ENCODE peak calls at places on chromosomes 2 and 18, in eight cellular contexts. V is adrenal gland, H is endothelial cell of umbilical vein, F is breast epithelium, A is lower leg skin, Y is H54, S is thyroid gland, D is NB4. P is an unnamed sample.
A peak's percentile ranks its signal among the peaks of the same experiment; 100 is the strongest.

GRCh38 chr2:58539973-58540372 is 298.8 kb upstream of the FANCL start:
- DNase-seq in V (no peak), H (no peak), F (no peak), A (no peak), Y (no peak), S (no peak), D (no peak), P (no peak)

GRCh38 chr2:207131634-207132418 is 33.9 kb downstream of the KLF7 start:
- DNase-seq in V (no peak), H (peak; percentile 71), F (no peak), A (no peak), Y (no peak), S (no peak), D (no peak), P (no peak)

GRCh38 chr2:187547353-187547979 is 6.8 kb downstream of the TFPI start:
- DNase-seq in V (peak; percentile 44), H (peak; percentile 91), F (no peak), A (no peak), Y (peak; percentile 28), S (no peak), D (peak; percentile 68), P (no peak)

GRCh38 chr2:64609229-64609994 is 44.3 kb downstream of the SERTAD2 start:
- DNase-seq in V (peak; percentile 63), H (peak; percentile 31), F (no peak), A (no peak), Y (no peak), S (peak; percentile 56), D (peak; percentile 76), P (no peak)

GRCh38 chr2:240095556-240096523 is 40.3 kb downstream of the COPS9 start:
- DNase-seq in V (no peak), H (no peak), F (no peak), A (no peak), Y (no peak), S (no peak), D (no peak), P (no peak)

GRCh38 chr18:9135081-9135911 is 1.3 kb upstream of the ANKRD12 start:
- DNase-seq in V (no peak), H (peak; percentile 19), F (no peak), A (no peak), Y (no peak), S (no peak), D (no peak), P (no peak)

GRCh38 chr2:158300394-158300793 is 156.2 kb downstream of the CCDC148 start:
- DNase-seq in V (no peak), H (no peak), F (no peak), A (no peak), Y (no peak), S (no peak), D (no peak), P (no peak)

GRCh38 chr2:106038598-106039375 is 155.3 kb downstream of the UXS1 start:
- DNase-seq in V (no peak), H (no peak), F (no peak), A (no peak), Y (no peak), S (no peak), D (no peak), P (no peak)

GRCh38 chr2:167509585-167509984 is 621.3 kb downstream of the XIRP2 start:
- DNase-seq in V (no peak), H (peak; percentile 94), F (no peak), A (no peak), Y (peak; percentile 18), S (no peak), D (no peak), P (no peak)

GRCh38 chr18:21747764-21748693 is 7.4 kb downstream of the MIB1 start:
- DNase-seq in V (no peak), H (no peak), F (no peak), A (no peak), Y (no peak), S (no peak), D (no peak), P (no peak)

GRCh38 chr2:226489765-226490164 is 309.9 kb downstream of the IRS1 start:
- DNase-seq in V (no peak), H (no peak), F (no peak), A (no peak), Y (peak; percentile 39), S (no peak), D (no peak), P (no peak)

GRCh38 chr2:217294818-217295217 is 435.0 kb upstream of the TNP1 start:
- DNase-seq in V (no peak), H (no peak), F (no peak), A (no peak), Y (no peak), S (no peak), D (no peak), P (no peak)

GRCh38 chr18:50281295-50281971 is at the start of gene MBD1:
- DNase-seq in V (peak; percentile 98), H (peak; percentile 99), F (peak; percentile 94), A (peak; percentile 99), Y (peak; percentile 75), S (peak; percentile 98), D (peak; percentile 97), P (peak; percentile 98)
- TF ChIP-seq POLR2A in V (peak; percentile 86), H (peak; percentile 89), F (peak; percentile 81), A (no peak), Y (peak; percentile 83), S (peak; percentile 87), D (peak; percentile 77), P (peak; percentile 78)

GRCh38 chr2:45729753-45730512 is 78.5 kb downstream of the PRKCE start:
- DNase-seq in V (no peak), H (peak; percentile 12), F (no peak), A (no peak), Y (peak; percentile 57), S (peak; percentile 16), D (peak; percentile 78), P (no peak)
- TF ChIP-seq POLR2A in V (no peak), H (no peak), F (no peak), A (no peak), Y (no peak), S (no peak), D (no peak), P (no peak)

GRCh38 chr2:2563309-2563860 is 232.3 kb upstream of the MYT1L start:
- DNase-seq in V (no peak), H (no peak), F (no peak), A (peak; percentile 63), Y (no peak), S (no peak), D (no peak), P (no peak)

GRCh38 chr2:2561346-2562095 is 230.4 kb upstream of the MYT1L start:
- DNase-seq in V (no peak), H (no peak), F (no peak), A (peak; percentile 53), Y (no peak), S (no peak), D (no peak), P (no peak)

GRCh38 chr2:2558476-2558875 is 227.4 kb upstream of the MYT1L start:
- DNase-seq in V (no peak), H (no peak), F (no peak), A (peak; percentile 39), Y (no peak), S (no peak), D (no peak), P (no peak)

GRCh38 chr2:2562867-2563266 is 231.8 kb upstream of the MYT1L start:
- DNase-seq in V (no peak), H (no peak), F (no peak), A (peak; percentile 37), Y (no peak), S (no peak), D (no peak), P (no peak)

DNA sequence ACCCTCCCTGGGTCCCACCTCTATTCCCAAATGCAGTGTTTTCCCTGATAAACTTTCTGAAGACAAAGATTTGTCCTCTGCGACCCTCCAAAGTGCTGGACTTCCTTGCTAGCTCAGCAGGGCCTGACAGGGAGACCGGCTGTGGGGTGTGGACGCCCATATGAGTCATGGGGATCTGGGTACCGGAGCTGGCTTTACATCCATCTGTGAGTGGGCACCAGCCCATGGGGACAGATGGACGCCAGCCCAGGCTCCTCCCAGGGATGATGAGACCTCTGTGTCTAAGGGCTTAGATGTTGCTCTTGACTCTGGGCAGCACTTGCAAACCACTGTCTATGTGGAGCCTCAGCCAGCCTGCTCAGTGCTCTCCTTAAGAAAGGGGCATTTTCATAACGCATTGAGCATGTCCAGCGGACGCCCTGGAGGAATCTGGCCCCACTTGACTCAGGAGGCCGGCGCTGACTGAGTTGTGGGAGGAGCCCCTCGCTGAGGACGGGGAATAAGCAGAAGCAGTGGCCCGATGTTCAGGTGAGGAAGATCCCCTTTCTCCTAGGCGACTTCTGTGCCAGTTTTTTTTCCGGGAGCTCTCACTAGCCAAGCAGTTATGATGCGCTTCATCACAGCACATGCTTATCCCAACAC is 229.4 kb upstream of the MYT1L start:
- DNase-seq in V (no peak), H (no peak), F (no peak), A (peak; percentile 56), Y (no peak), S (peak; percentile 79), D (no peak), P (no peak)
- TF ChIP-seq POLR2A in V (no peak), H (no peak), F (no peak), A (no peak), Y (no peak), S (no peak), D (no peak), P (no peak)

GRCh38 chr2:199955339-199956061 is at the start of the genes MAIP1 and TYW5:
- DNase-seq in V (peak; percentile 86), H (peak; percentile 86), F (peak; percentile 76), A (peak; percentile 95), Y (peak; percentile 67), S (peak; percentile 83), D (peak; percentile 90), P (peak; percentile 90)
- TF ChIP-seq POLR2A in V (peak; percentile 63), H (peak; percentile 95), F (no peak), A (no peak), Y (peak; percentile 78), S (peak; percentile 76), D (peak; percentile 75), P (peak; percentile 34)

DNA sequence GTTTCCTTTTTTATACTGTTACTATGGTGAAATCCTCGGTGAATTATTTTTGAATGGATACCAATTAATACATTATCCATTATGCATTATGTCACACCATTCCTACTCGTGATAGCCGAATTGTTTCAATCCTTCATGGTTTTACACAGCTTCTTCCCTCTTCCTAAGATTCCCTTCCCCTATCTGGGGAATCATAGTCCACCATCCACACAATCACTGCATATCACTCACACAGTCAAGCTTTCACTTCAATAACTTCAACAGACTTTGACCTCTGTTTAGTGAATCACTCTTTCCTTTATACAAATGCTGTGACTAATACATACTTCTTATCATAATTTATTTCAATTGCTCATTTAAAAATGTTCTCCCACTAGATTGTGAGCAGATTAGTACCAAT is 1108.1 kb upstream of the LRRTM1 start:
- DNase-seq in V (no peak), H (no peak), F (no peak), A (no peak), Y (no peak), S (no peak), D (no peak), P (no peak)
- TF ChIP-seq POLR2A in V (no peak), H (no peak), F (no peak), A (no peak), Y (no peak), S (no peak), D (no peak), P (no peak)